ENCODE peak calls at places on chromosome 21, in seven cellular contexts. N is stimulated activated CD8-positive, alpha-beta memory T cell treated with anti-CD3 and anti-CD28 coated beads, Interleukin-12 subunit alpha, Interleukin-12 subunit beta, amount 100 ng/mL, for 4 hours; H is NCI-H2081 treated with DMSO at 0.1 percent for 48 hours; Q is amniotic epithelial cell; R is aorta; Z is epithelial cell of prostate; U is iPS DF 19.7. X is an unnamed sample.

GRCh38 chr21:28393279-28393678 is 599.4 kb downstream of the LTN1 start:
- DNase-seq in R (no peak), U (no peak), Q (peak), N (no peak), Z (peak), H (peak), X (no peak)

GRCh38 chr21:42616366-42617340 is 36.8 kb upstream of the PDE9A start:
- DNase-seq in H (no peak), N (no peak), Z (no peak), Q (no peak), U (no peak), R (peak), X (no peak)

GRCh38 chr21:42392731-42393442 is 3.0 kb downstream of the TMPRSS3 start:
- DNase-seq in N (no peak), Q (no peak), Z (no peak), U (no peak), R (peak), H (no peak), X (no peak)

GRCh38 chr21:27164208-27165172 is 197.6 kb upstream of the ADAMTS5 start:
- DNase-seq in H (no peak), N (no peak), Q (no peak), R (no peak), Z (peak), U (no peak), X (no peak)

GRCh38 chr21:41365377-41366107 is 3.7 kb downstream of the MX2 start:
- DNase-seq in U (no peak), N (no peak), Z (no peak), Q (no peak), H (no peak), R (peak), X (no peak)

GRCh38 chr21:46459356-46460112 is 843 bp downstream of the DIP2A start:
- DNase-seq in Q (peak), N (no peak), U (no peak), H (no peak), Z (no peak), R (peak), X (no peak)

GRCh38 chr21:45502006-45502345 is 40.3 kb downstream of the SLC19A1 start:
- DNase-seq in Z (no peak), Q (no peak), R (peak), U (no peak), H (no peak), N (no peak), X (no peak)

GRCh38 chr21:41390043-41390639 is 28.3 kb downstream of the MX2 start:
- DNase-seq in R (no peak), U (no peak), H (no peak), Q (no peak), Z (no peak), N (no peak), X (no peak)

GRCh38 chr21:26385721-26386120 is 187.4 kb downstream of the CYYR1 start:
- DNase-seq in Z (no peak), H (no peak), N (no peak), U (no peak), Q (peak), R (no peak), X (no peak)

GRCh38 chr21:42798106-42798505 is 81.2 kb downstream of the WDR4 start:
- DNase-seq in H (no peak), Q (no peak), R (no peak), Z (no peak), U (no peak), N (no peak), X (no peak)

GRCh38 chr21:42400525-42400924 is 3.2 kb upstream of the UBASH3A start:
- DNase-seq in U (no peak), R (no peak), H (no peak), Z (no peak), N (no peak), Q (no peak), X (no peak)

GRCh38 chr21:25639922-25640670 is 1.0 kb downstream of the JAM2 start:
- DNase-seq in Q (no peak), H (no peak), N (no peak), Z (no peak), R (peak), U (no peak), X (no peak)

GRCh38 chr21:16308269-16308668 is 578.5 kb downstream of the USP25 start:
- DNase-seq in Q (peak), H (no peak), U (no peak), Z (peak), N (no peak), R (no peak), X (peak)

GRCh38 chr21:31371715-31372114 is 27.7 kb upstream of the TIAM1 start:
- DNase-seq in R (no peak), Z (no peak), H (no peak), Q (no peak), U (no peak), N (no peak), X (no peak)

GRCh38 chr21:42319851-42320602 is 4.8 kb upstream of the TFF3 start:
- DNase-seq in Z (no peak), R (no peak), N (no peak), H (no peak), U (no peak), Q (no peak), X (no peak)

GRCh38 chr21:31133243-31133830 is 95.1 kb upstream of the KRTAP19-8 start:
- DNase-seq in R (no peak), Q (no peak), N (no peak), U (no peak), H (no peak), Z (no peak), X (no peak)

X was measured in NCI-H187 treated with DMSO at 0.1 percent for 48 hours.